ENCODE peak calls at places on chromosome 9, in eight cellular contexts. I is CD8-positive, alpha-beta T cell; Z is gastrocnemius medialis; W is mucosa of descending colon; F is neural progenitor cell; H is mammary epithelial cell; E is HepG2; C is PC-9. X is an unnamed sample. For H3K9me3, the result is how much of the 10 kb centered on the place peaks cover.

GRCh38 chr9:83024501-83025125 is 38.3 kb downstream of the RASEF start:
- DNase-seq in I (no peak), Z (no peak), W (no peak), F (no peak), H (no peak), E (no peak), C (no peak), X (no peak)

GRCh38 chr9:127102176-127102575 is 20.3 kb downstream of the ANGPTL2 start:
- DNase-seq in I (no peak), Z (no peak), W (no peak), F (no peak), H (no peak), E (no peak), C (no peak), X (no peak)

GRCh38 chr9:107976767-107977166 is 487.2 kb upstream of the KLF4 start:
- DNase-seq in I (no peak), Z (peak), W (peak), F (no peak), H (peak), E (no peak), C (no peak), X (no peak)

GRCh38 chr9:88300556-88300955 is 87.7 kb upstream of the SPIN1 start:
- DNase-seq in I (no peak), Z (no peak), W (no peak), F (no peak), H (no peak), E (no peak), C (no peak), X (no peak)

GRCh38 chr9:99199938-99200539 is 21.7 kb downstream of the ALG2 start:
- DNase-seq in I (no peak), Z (no peak), W (no peak), F (no peak), H (no peak), E (no peak), C (no peak), X (no peak)

GRCh38 chr9:655875-656274 is 185.6 kb upstream of the DMRT1 start:
- DNase-seq in I (no peak), Z (peak), W (no peak), F (no peak), H (peak), E (no peak), C (no peak), X (no peak)

GRCh38 chr9:131255731-131256197 is 20.5 kb downstream of the FAM78A start:
- DNase-seq in I (no peak), Z (peak), W (no peak), F (no peak), H (no peak), E (no peak), C (no peak), X (no peak)

GRCh38 chr9:93288891-93289883 is 105.2 kb downstream of the WNK2 start:
- DNase-seq in I (no peak), Z (no peak), W (no peak), F (no peak), H (peak), E (peak), C (peak), X (peak)

GRCh38 chr9:123438821-123439220 is 82.8 kb downstream of the CRB2 start:
- DNase-seq in I (no peak), Z (no peak), W (no peak), F (peak), H (no peak), E (peak), C (no peak), X (no peak)

GRCh38 chr9:134474058-134474370 is 147.8 kb downstream of the RXRA start:
- DNase-seq in I (no peak), Z (peak), W (no peak), F (no peak), H (no peak), E (no peak), C (no peak), X (no peak)

GRCh38 chr9:134165357-134166315 is 1.3 kb upstream of the RNU6ATAC start:
- DNase-seq in I (peak), Z (peak), W (peak), F (peak), H (peak), E (no peak), C (no peak), X (peak)

GRCh38 chr9:80134487-80134886 is 562.7 kb downstream of the TLE4 start:
- DNase-seq in I (no peak), Z (no peak), W (no peak), F (no peak), H (no peak), E (no peak), C (no peak), X (no peak)

GRCh38 chr9:89359018-89359417 is 40.7 kb downstream of the SECISBP2 start:
- DNase-seq in I (no peak), Z (peak), W (no peak), F (peak), H (no peak), E (no peak), C (no peak), X (no peak)

GRCh38 chr9:114652776-114653555 is 4.6 kb downstream of the TEX53 start:
- DNase-seq in I (no peak), Z (no peak), W (no peak), F (no peak), H (peak), E (no peak), C (no peak), X (no peak)

GRCh38 chr9:114002986-114003740 is 74.9 kb downstream of the AMBP start:
- DNase-seq in I (no peak), Z (peak), W (no peak), F (no peak), H (no peak), E (no peak), C (no peak), X (no peak)

GRCh38 chr9:121405899-121406298 is 35.8 kb upstream of the STOM start:
- DNase-seq in I (no peak), Z (no peak), W (no peak), F (no peak), H (no peak), E (no peak), C (no peak), X (no peak)

GRCh38 chr9:135086597-135087488 is 625 bp upstream of the OLFM1 start:
- DNase-seq in I (no peak), Z (no peak), W (no peak), F (no peak), H (no peak), E (no peak), C (no peak), X (no peak)

GRCh38 chr9:98380065-98380681 is 124.7 kb upstream of the TBC1D2 start:
- DNase-seq in I (no peak), Z (no peak), W (no peak), F (peak), H (no peak), E (no peak), C (peak), X (peak)

GRCh38 chr9:93295031-93295430 is 111.1 kb downstream of the WNK2 start:
- DNase-seq in I (no peak), Z (no peak), W (peak), F (no peak), H (no peak), E (no peak), C (no peak), X (no peak)

DNA sequence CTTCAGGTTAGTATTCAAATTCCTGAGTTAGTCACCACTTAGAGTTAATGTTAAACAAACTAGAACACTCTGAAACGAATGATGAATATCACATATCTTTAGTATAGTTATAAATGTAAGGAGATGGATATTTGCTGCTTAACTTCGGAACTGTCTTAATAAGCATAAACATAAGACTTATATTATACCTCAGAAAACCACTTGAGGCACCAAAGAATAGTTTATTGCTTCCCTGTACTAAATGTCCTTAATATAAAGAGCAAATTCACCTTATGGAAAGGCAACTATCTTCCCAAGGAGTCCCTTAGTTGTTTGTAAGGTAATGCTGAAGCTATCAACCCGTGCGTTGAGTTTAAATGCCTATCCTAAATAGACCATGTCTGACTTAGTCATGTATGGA is 300.0 kb upstream of the ADAMTSL1 start:
- DNase-seq in I (no peak), Z (no peak), W (no peak), F (no peak), H (no peak), E (no peak), C (no peak), X (no peak)
- TF ChIP-seq CTCF in I (no peak), Z (no peak), W (no peak), F (no peak), H (no peak), E (no peak), C (peak), X (no peak)

DNA sequence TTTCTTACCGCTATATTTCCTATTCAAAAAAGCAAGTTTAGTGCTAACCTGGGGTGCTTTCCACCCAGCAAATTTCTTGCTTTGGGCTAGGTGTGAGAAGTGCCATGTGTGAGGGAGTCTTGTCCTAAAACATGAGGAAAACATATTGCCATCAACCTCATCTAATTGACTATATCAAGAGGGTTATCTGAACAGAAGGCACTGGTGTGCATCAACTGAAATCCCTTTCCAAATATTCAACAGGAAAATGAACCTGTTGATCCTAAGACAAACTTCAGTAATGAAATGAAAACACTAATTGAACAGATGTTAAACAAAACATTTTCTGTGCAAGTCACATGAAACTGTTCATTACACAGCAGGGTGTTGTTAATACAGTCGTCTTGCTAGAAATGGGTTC is 45.0 kb downstream of the FREM1 start:
- DNase-seq in I (no peak), Z (no peak), W (no peak), F (no peak), H (no peak), E (no peak), C (no peak), X (no peak)
- H3K9me3 ChIP-seq in I (under half), Z (under half), W (under half), F (under half), H (under half), E (under half), C (under half), X (under half)

DNA sequence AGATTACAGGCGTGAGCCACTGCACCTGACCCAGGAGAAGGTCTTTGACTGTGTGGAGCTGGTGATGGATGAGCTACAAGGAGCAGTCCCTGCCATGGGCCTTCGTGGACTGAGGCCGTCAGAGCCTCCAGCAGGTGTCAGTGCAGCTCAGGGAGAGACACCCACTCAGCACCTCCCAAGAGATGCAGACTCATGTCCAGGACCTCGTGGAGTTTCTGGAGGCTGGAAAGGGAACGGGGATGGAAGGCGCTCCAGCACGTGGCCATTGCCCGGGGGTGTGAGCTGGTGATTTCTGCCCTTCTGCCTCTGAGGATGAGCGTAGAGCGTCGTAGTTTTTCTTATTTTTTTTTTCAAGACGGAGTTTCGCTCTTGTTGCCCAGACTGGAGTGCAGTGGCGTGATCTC is 9.5 kb downstream of the TOR4A start:
- DNase-seq in I (no peak), Z (no peak), W (peak), F (peak), H (peak), E (peak), C (peak), X (peak)
- TF ChIP-seq CTCF in I (no peak), Z (no peak), W (peak), F (peak), H (peak), E (peak), C (peak), X (peak)

GRCh38 chr9:104958756-104959155 is 30.8 kb upstream of the ABCA1 start:
- DNase-seq in I (no peak), Z (no peak), W (no peak), F (no peak), H (no peak), E (no peak), C (no peak), X (no peak)
- H3K9me3 ChIP-seq in I (under half), Z (under half), W (under half), F (under half), H (under half), E (under half), C (under half), X (under half)